ENCODE peak calls at places on chromosome 14, in nine cellular contexts. O is bronchial epithelial cell, E is fibroblast of mammary gland, Y is NCI-H524, S is NCI-H2081, L is posterior cingulate gyrus, T is psoas muscle, X is MCF 10A, I is frontal cortex. R is an unnamed sample.

GRCh38 chr14:104665663-104666522 is 23.5 kb upstream of the INF2 start:
- DNase-seq in T (no peak), I (peak; percentile 84), O (peak; percentile 25), E (no peak), Y (no peak), L (peak; percentile 93), X (peak; percentile 48), S (no peak), R (peak; percentile 46)

GRCh38 chr14:34718750-34719304 is 4.4 kb upstream of the CFL2 start:
- DNase-seq in T (no peak), X (no peak), S (no peak), L (no peak), I (no peak), Y (no peak), E (peak; percentile 58), O (peak; percentile 44), R (no peak)

GRCh38 chr14:93099187-93099586 is 16.5 kb downstream of the ITPK1 start:
- DNase-seq in L (no peak), I (no peak), Y (no peak), S (no peak), T (no peak), E (no peak), X (no peak), O (no peak), R (no peak)

GRCh38 chr14:23881292-23881691 is 72.3 kb upstream of the DHRS4 start:
- DNase-seq in X (no peak), L (no peak), I (no peak), Y (no peak), E (no peak), S (no peak), O (no peak), T (no peak), R (no peak)

GRCh38 chr14:45249847-45250575 is 3.0 kb downstream of the MIS18BP1 start:
- DNase-seq in E (peak; percentile 89), S (no peak), I (no peak), Y (no peak), L (no peak), O (no peak), X (peak; percentile 47), T (no peak), R (no peak)

GRCh38 chr14:61555056-61555838 is 140.1 kb upstream of the HIF1A start:
- DNase-seq in S (no peak), I (no peak), X (no peak), E (peak; percentile 64), L (no peak), Y (no peak), T (no peak), O (peak; percentile 75), R (no peak)

GRCh38 chr14:59688224-59689170 is 111.9 kb upstream of the CCDC175 start:
- DNase-seq in O (peak; percentile 58), S (peak; percentile 59), Y (peak; percentile 81), E (peak; percentile 61), X (peak; percentile 62), I (no peak), T (no peak), L (no peak), R (peak; percentile 32)

GRCh38 chr14:22848391-22849164 is 12.2 kb downstream of the MMP14 start:
- DNase-seq in X (no peak), O (peak; percentile 69), S (no peak), E (peak; percentile 98), T (peak; percentile 85), Y (peak; percentile 61), I (peak; percentile 41), L (no peak), R (no peak)

GRCh38 chr14:21024668-21025373 is at the start of gene NDRG2:
- DNase-seq in I (peak; percentile 86), O (no peak), X (peak; percentile 19), S (peak; percentile 5), Y (peak; percentile 70), L (peak; percentile 89), T (peak; percentile 87), E (no peak), R (peak; percentile 50)

GRCh38 chr14:60968671-60969070 is 12.2 kb downstream of the TRMT5 start:
- DNase-seq in X (no peak), L (no peak), T (no peak), I (no peak), Y (no peak), O (peak; percentile 77), S (no peak), E (no peak), R (no peak)

GRCh38 chr14:105498430-105499255 is 7.6 kb downstream of the TEDC1 start:
- DNase-seq in T (no peak), I (peak; percentile 82), X (no peak), L (peak; percentile 88), O (no peak), Y (no peak), E (no peak), S (no peak), R (no peak)

GRCh38 chr14:38592764-38593442 is 337.0 kb upstream of the CLEC14A start:
- DNase-seq in O (no peak), L (no peak), T (no peak), S (no peak), I (no peak), Y (no peak), X (no peak), E (peak; percentile 21), R (no peak)

GRCh38 chr14:59265808-59266207 is 77.3 kb downstream of the DAAM1 start:
- DNase-seq in Y (no peak), L (no peak), E (peak; percentile 60), T (no peak), X (peak; percentile 22), O (peak; percentile 85), I (no peak), S (no peak), R (no peak)

GRCh38 chr14:101473795-101474562 is 87.3 kb upstream of the DIO3 start:
- DNase-seq in L (peak; percentile 66), Y (no peak), I (no peak), X (no peak), S (no peak), O (no peak), T (no peak), E (no peak), R (no peak)

GRCh38 chr14:20415723-20416622 is 2.7 kb upstream of the TEP1 start:
- DNase-seq in Y (peak; percentile 86), I (no peak), L (no peak), T (no peak), S (peak; percentile 52), E (peak; percentile 65), X (peak; percentile 68), O (peak; percentile 52), R (peak; percentile 66)

GRCh38 chr14:65330416-65330815 is 82.1 kb upstream of the FUT8 start:
- DNase-seq in I (no peak), S (no peak), T (no peak), X (no peak), E (no peak), O (peak; percentile 72), Y (no peak), L (no peak), R (no peak)

GRCh38 chr14:76011959-76012802 is 26.6 kb downstream of the IFT43 start:
- DNase-seq in T (no peak), I (no peak), L (no peak), X (no peak), S (no peak), E (no peak), O (no peak), Y (no peak), R (no peak)

GRCh38 chr14:104479901-104480300 is 99.7 kb upstream of the C14orf180 start:
- DNase-seq in S (no peak), I (no peak), E (no peak), Y (no peak), L (no peak), O (no peak), X (no peak), T (no peak), R (no peak)

GRCh38 chr14:55739967-55740707 is 160.1 kb downstream of the KTN1 start:
- DNase-seq in X (no peak), T (no peak), O (no peak), S (peak; percentile 22), L (no peak), Y (no peak), I (no peak), E (no peak), R (no peak)

GRCh38 chr14:94328196-94328595 is 5.1 kb upstream of the SERPINA6 start:
- DNase-seq in Y (no peak), O (no peak), S (no peak), T (no peak), E (no peak), X (no peak), L (no peak), I (no peak), R (no peak)

GRCh38 chr14:53391156-53391555 is 238.0 kb upstream of the DDHD1 start:
- DNase-seq in E (peak; percentile 93), S (no peak), X (peak; percentile 58), I (no peak), O (peak; percentile 40), Y (no peak), L (no peak), T (no peak), R (no peak)

GRCh38 chr14:37246427-37246829 is 48.7 kb downstream of the MIPOL1 start:
- DNase-seq in X (peak; percentile 64), I (no peak), T (no peak), E (peak; percentile 70), L (no peak), O (peak; percentile 56), Y (peak; percentile 72), S (peak; percentile 70), R (peak; percentile 32)

GRCh38 chr14:64723691-64724577 is 19.7 kb downstream of the PLEKHG3 start:
- DNase-seq in L (peak; percentile 24), X (no peak), E (peak; percentile 11), Y (no peak), T (no peak), S (no peak), O (peak; percentile 91), I (no peak), R (no peak)

GRCh38 chr14:60753264-60754126 is 18.9 kb downstream of the MNAT1 start:
- DNase-seq in Y (no peak), I (no peak), X (no peak), T (no peak), E (peak; percentile 43), L (no peak), O (no peak), S (no peak), R (no peak)

GRCh38 chr14:34450542-34450915 is 11.5 kb downstream of the SPTSSA start:
- DNase-seq in S (peak; percentile 97), L (no peak), I (no peak), T (no peak), X (no peak), O (no peak), E (no peak), Y (no peak), R (no peak)

GRCh38 chr14:72608391-72609204 is 285.3 kb downstream of the DPF3 start:
- DNase-seq in L (peak; percentile 86), X (peak; percentile 90), O (peak; percentile 86), E (peak; percentile 93), S (no peak), T (no peak), I (no peak), Y (no peak), R (no peak)

GRCh38 chr14:101125719-101126375 is 222.3 kb upstream of the RTL1 start:
- DNase-seq in Y (no peak), X (no peak), O (no peak), T (peak; percentile 5), I (no peak), E (no peak), L (no peak), S (no peak), R (no peak)

GRCh38 chr14:32593290-32593942 is 264.3 kb downstream of the AKAP6 start:
- DNase-seq in I (no peak), S (no peak), L (no peak), O (peak; percentile 60), T (no peak), E (peak; percentile 88), X (peak; percentile 17), Y (no peak), R (no peak)

GRCh38 chr14:103055693-103056092 is 1.7 kb downstream of the CDC42BPB start:
- DNase-seq in O (no peak), Y (no peak), E (peak; percentile 68), S (no peak), L (no peak), I (no peak), T (no peak), X (no peak), R (no peak)

GRCh38 chr14:71488703-71489141 is 443.5 kb upstream of the RGS6 start:
- DNase-seq in T (no peak), Y (no peak), L (no peak), I (no peak), S (no peak), O (no peak), X (no peak), E (no peak), R (no peak)

GRCh38 chr14:99395904-99396530 is 84.6 kb downstream of the SETD3 start:
- DNase-seq in E (peak; percentile 56), T (no peak), L (no peak), Y (no peak), S (peak; percentile 55), I (no peak), X (peak; percentile 52), O (peak; percentile 72), R (no peak)